ENCODE peak calls at places on chromosomes 16 and 17, in ten cellular contexts. J, K, E, T, Z, N, X, A, P and R are unnamed samples.

GRCh38 chr17:44902135-44902760 is 3.0 kb upstream of the EFTUD2 start:
- DNase-seq in Z (no peak), A (no peak), X (no peak), K (no peak), N (no peak), J (no peak), T (no peak), E (no peak), P (no peak), R (no peak)

GRCh38 chr16:4676826-4677225 is 16.5 kb upstream of the NUDT16L1 start:
- DNase-seq in P (peak), T (no peak), A (no peak), N (no peak), K (no peak), X (no peak), Z (no peak), J (no peak), E (no peak), R (no peak)

GRCh38 chr16:22235839-22236745 is 30.0 kb downstream of the EEF2K start:
- DNase-seq in X (no peak), T (no peak), Z (no peak), E (no peak), P (no peak), K (no peak), J (no peak), N (no peak), A (no peak), R (peak)

GRCh38 chr16:47460755-47461597 is at the start of the genes ITFG1 and PHKB:
- DNase-seq in K (peak), T (peak), A (peak), X (peak), N (peak), Z (peak), P (peak), J (peak), E (peak), R (peak)

GRCh38 chr17:4872786-4873185 is 26.6 kb upstream of the C17orf107 start:
- DNase-seq in X (no peak), N (no peak), K (no peak), Z (no peak), J (no peak), A (no peak), T (no peak), E (no peak), P (peak), R (no peak)

GRCh38 chr17:46795379-46795952 is 23.0 kb downstream of the WNT3 start:
- DNase-seq in Z (peak), P (peak), X (no peak), A (no peak), E (no peak), N (no peak), K (no peak), J (no peak), T (no peak), R (no peak)

GRCh38 chr17:45388604-45389325 is 43.9 kb downstream of the ARHGAP27 start:
- DNase-seq in X (no peak), A (no peak), J (no peak), T (no peak), P (peak), K (no peak), Z (peak), E (no peak), N (no peak), R (no peak)

GRCh38 chr17:2853111-2853721 is 57.0 kb downstream of the RAP1GAP2 start:
- DNase-seq in E (peak), N (peak), X (peak), J (no peak), A (no peak), T (peak), K (no peak), P (peak), Z (peak), R (peak)

GRCh38 chr16:10622036-10622921 is 41.9 kb upstream of the EMP2 start:
- DNase-seq in A (no peak), K (no peak), X (no peak), E (no peak), P (peak), Z (no peak), N (no peak), J (no peak), T (no peak), R (no peak)

GRCh38 chr17:41520821-41521521 is 2.3 kb upstream of the KRT15 start:
- DNase-seq in X (peak), Z (peak), A (no peak), K (no peak), P (no peak), N (no peak), E (no peak), J (no peak), T (peak), R (no peak)

GRCh38 chr16:24855678-24856077 is 9.9 kb downstream of the SLC5A11 start:
- DNase-seq in N (no peak), K (no peak), E (no peak), X (no peak), J (no peak), P (no peak), A (no peak), T (no peak), Z (no peak), R (no peak)